ENCODE peak calls at places on chromosomes 12 and 14, in nine cellular contexts. M is progenitor cell of endocrine pancreas, V is foreskin fibroblast, Q is MCF 10A, U is cardiac fibroblast, J is astrocyte of the cerebellum, Z is SK-N-SH, W is mammary epithelial cell, P is ascending aorta. C is an unnamed sample.

GRCh38 chr12:2397356-2398045 is 344.7 kb downstream of the CACNA1C start:
- DNase-seq in Q (peak; percentile 34), Z (no peak), M (no peak), U (no peak), J (no peak), V (no peak), W (peak; percentile 39), P (no peak), C (no peak)

GRCh38 chr14:73180385-73180805 is 44.1 kb downstream of the PSEN1 start:
- DNase-seq in W (peak; percentile 82), M (no peak), P (no peak), Z (no peak), U (peak; percentile 89), V (peak; percentile 81), Q (peak; percentile 82), J (peak; percentile 36), C (no peak)

GRCh38 chr14:44567997-44568396 is 60.9 kb upstream of the FSCB start:
- DNase-seq in J (no peak), U (no peak), M (no peak), Z (no peak), P (no peak), W (no peak), Q (peak; percentile 8), V (no peak), C (no peak)

GRCh38 chr12:26810330-26810729 is 22.7 kb downstream of the ITPR2 start:
- DNase-seq in P (no peak), W (peak; percentile 53), Q (peak; percentile 61), Z (no peak), V (peak; percentile 79), U (peak; percentile 91), J (peak; percentile 76), M (no peak), C (no peak)

GRCh38 chr14:92898732-92899131 is 24.2 kb upstream of the CHGA start:
- DNase-seq in J (no peak), Q (no peak), Z (no peak), W (no peak), U (no peak), M (no peak), P (no peak), V (no peak), C (no peak)

GRCh38 chr14:58645641-58646040 is 7.9 kb downstream of the DACT1 start:
- DNase-seq in M (no peak), W (no peak), J (no peak), Q (no peak), Z (no peak), P (no peak), V (no peak), U (no peak), C (no peak)

GRCh38 chr14:96893966-96894622 is 96.9 kb downstream of the VRK1 start:
- DNase-seq in P (no peak), Z (no peak), V (no peak), W (no peak), M (no peak), U (no peak), Q (no peak), J (no peak), C (no peak)

GRCh38 chr12:2332266-2332665 is 279.5 kb downstream of the CACNA1C start:
- DNase-seq in Z (no peak), W (no peak), P (no peak), U (peak; percentile 68), V (peak; percentile 23), M (no peak), J (peak; percentile 36), Q (no peak), C (no peak)

GRCh38 chr12:74170645-74171477 is 366.8 kb upstream of the ATXN7L3B start:
- DNase-seq in W (no peak), J (no peak), M (no peak), Z (no peak), U (no peak), V (no peak), Q (no peak), P (no peak), C (no peak)

GRCh38 chr12:130696377-130696776 is 19.7 kb downstream of the RIMBP2 start:
- DNase-seq in Q (no peak), U (no peak), W (no peak), V (no peak), J (no peak), Z (no peak), P (no peak), M (no peak), C (no peak)

GRCh38 chr14:57486767-57487379 is 6.8 kb downstream of the CCDC198 start:
- DNase-seq in W (peak; percentile 32), P (no peak), Z (peak; percentile 25), Q (peak; percentile 64), M (no peak), U (peak; percentile 59), J (peak; percentile 49), V (peak; percentile 60), C (no peak)

GRCh38 chr12:49301759-49302158 is 6.8 kb downstream of the PRPH start:
- DNase-seq in W (no peak), Q (no peak), P (no peak), J (no peak), U (no peak), Z (no peak), V (no peak), M (no peak), C (no peak)

GRCh38 chr12:49470986-49471385 is 67.8 kb upstream of the KCNH3 start:
- DNase-seq in P (no peak), U (no peak), M (no peak), W (no peak), V (peak; percentile 7), J (no peak), Z (no peak), Q (no peak), C (no peak)

DNA sequence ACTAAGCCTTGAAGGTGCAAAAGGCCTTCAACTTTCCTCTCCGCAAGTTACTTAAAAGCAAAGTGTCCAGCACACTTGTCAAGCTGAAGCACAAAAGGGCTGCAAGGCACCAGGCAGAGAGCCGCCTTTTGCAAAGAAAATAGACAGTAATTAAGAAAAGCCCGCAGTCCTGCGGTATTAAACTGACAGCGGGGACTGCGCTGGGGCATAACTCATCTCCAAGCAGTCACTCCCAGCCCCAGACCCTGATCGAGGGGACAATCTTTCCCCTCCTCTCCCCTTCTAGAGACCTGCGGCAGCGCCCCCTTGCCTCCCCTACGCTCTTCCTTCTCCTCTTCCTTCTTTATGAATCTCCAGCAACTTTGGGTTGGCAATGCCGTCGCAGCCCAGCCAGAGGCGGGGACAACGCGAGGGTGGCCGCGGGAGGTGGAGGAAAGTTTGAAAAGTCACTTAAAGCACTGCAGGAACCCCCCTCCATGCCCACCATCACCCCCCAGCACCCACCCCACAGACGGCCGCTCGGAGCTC is 200.9 kb upstream of the CAND1 start:
- DNase-seq in P (no peak), U (no peak), V (peak; percentile 20), M (no peak), J (no peak), W (peak; percentile 29), Q (peak; percentile 16), Z (peak; percentile 11), C (no peak)
- TF ChIP-seq CTCF in P (no peak), U (no peak), V (no peak), M (peak; percentile 37), J (peak; percentile 37), W (no peak), Q (no peak), Z (no peak), C (no peak)

GRCh38 chr12:89858718-89859117 is 150.1 kb upstream of the ATP2B1 start:
- DNase-seq in Q (no peak), Z (no peak), J (no peak), U (no peak), W (no peak), M (no peak), V (no peak), P (no peak), C (no peak)
- TF ChIP-seq CTCF in Q (no peak), Z (no peak), J (no peak), U (no peak), W (no peak), M (no peak), V (no peak), P (no peak), C (no peak)

DNA sequence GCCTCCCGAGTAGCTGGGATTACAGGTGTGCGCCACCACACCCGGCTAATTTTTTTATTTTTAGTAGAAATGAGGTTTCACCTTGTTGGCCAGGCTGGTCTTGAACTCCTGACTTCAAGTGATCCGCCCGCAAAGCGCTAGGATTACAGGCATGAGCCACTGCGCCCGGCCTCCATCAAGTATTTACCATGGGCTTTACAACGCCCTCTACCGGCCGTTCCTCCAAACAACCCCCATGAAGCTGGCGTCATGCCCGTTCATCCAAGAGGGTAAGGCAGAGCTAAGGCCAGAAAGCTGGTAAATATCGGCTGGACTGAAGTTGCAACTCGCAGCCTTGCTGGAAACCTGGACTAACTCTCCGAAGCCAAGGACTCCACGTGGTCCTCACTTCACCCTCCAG is 41.6 kb downstream of the RNF34 start:
- DNase-seq in Z (peak; percentile 39), Q (no peak), P (no peak), W (no peak), U (no peak), J (no peak), V (no peak), M (no peak), C (no peak)
- TF ChIP-seq CTCF in Z (no peak), Q (no peak), P (no peak), W (no peak), U (no peak), J (no peak), V (no peak), M (no peak), C (no peak)

GRCh38 chr14:28755198-28755794 is 11.3 kb upstream of the FOXG1 start:
- DNase-seq in W (no peak), V (peak; percentile 39), Z (no peak), M (no peak), J (no peak), P (no peak), U (no peak), Q (no peak), C (no peak)

GRCh38 chr14:28756896-28757570 is 9.6 kb upstream of the FOXG1 start:
- DNase-seq in Q (peak; percentile 60), Z (peak; percentile 52), W (peak; percentile 37), V (peak; percentile 75), P (no peak), J (peak; percentile 52), U (peak; percentile 63), M (no peak), C (no peak)

GRCh38 chr14:28751467-28752058 is 15.0 kb upstream of the FOXG1 start:
- DNase-seq in U (peak; percentile 71), W (peak; percentile 45), Q (peak; percentile 73), P (no peak), J (peak; percentile 66), V (peak; percentile 71), M (peak; percentile 32), Z (peak; percentile 46), C (no peak)

GRCh38 chr14:28755930-28756895 is 10.4 kb upstream of the FOXG1 start:
- DNase-seq in P (no peak), Q (no peak), J (no peak), M (no peak), V (no peak), Z (no peak), U (no peak), W (no peak), C (no peak)

DNA sequence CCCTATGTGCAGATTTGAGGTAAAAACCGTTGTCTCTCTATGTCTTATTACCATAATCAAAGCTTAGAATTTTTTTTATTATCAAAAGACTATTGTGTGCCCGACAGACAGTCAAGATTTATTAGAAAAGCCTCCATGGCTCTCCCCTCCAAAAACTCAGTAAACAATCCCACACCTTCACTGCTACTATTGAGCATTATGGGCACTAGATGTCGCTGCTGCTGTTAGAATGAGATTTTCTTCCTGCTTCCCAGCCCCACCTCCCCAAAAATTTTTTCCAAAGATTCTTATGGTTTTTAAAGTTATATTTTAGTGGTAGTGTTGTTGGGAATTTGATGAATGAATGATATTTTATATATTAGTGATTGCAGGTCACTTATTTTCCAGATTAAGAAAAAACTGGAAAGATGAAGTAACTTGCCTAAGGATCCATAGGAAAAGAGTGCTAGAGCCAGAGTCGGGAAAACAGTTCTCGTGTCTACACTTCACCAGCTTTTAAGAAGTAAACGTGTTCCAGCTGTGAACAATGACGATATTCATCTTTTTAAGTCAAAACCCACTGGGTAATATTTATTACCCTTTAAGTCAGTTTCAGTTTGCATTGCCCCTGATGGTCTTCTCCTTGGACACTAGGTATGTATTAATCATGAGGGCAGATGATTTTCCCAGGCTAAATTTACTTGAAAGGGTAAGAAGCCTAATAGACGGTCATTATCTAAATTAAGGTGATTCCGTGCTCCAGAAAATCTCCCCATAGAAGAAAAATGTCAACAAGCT is 12.2 kb upstream of the FOXG1 start:
- DNase-seq in Q (peak; percentile 75), Z (peak; percentile 58), V (peak; percentile 75), J (no peak), W (peak; percentile 23), P (no peak), M (no peak), U (peak; percentile 65), C (no peak)
- TF ChIP-seq CTCF in Q (peak; percentile 69), Z (peak; percentile 93), V (peak; percentile 65), J (peak; percentile 74), W (peak; percentile 74), P (peak; percentile 70), M (peak; percentile 90), U (peak; percentile 69), C (no peak)